ENCODE peak calls at places on chromosomes 16 and 17, in nine cellular contexts. S, A, D, B, P, Z, E, M and C are unnamed samples.

GRCh38 chr16:55073830-55074229 is 143.2 kb downstream of the IRX5 start:
- DNase-seq in B (no peak), M (no peak), E (no peak), S (no peak), D (no peak), Z (no peak), A (no peak), P (no peak), C (no peak)

GRCh38 chr17:82663381-82664275 is 15.4 kb upstream of the WDR45B start:
- DNase-seq in Z (no peak), D (no peak), P (no peak), E (no peak), A (no peak), B (no peak), S (no peak), M (no peak), C (no peak)

GRCh38 chr16:69444873-69445517 is 20.6 kb downstream of the CYB5B start:
- DNase-seq in B (peak), A (no peak), P (no peak), Z (no peak), D (no peak), E (no peak), S (no peak), M (no peak), C (no peak)

GRCh38 chr17:21094298-21094704 is 32.5 kb upstream of the DHRS7B start:
- DNase-seq in B (no peak), Z (no peak), D (no peak), E (no peak), S (no peak), A (no peak), M (no peak), P (peak), C (no peak)

GRCh38 chr17:45433136-45433535 is 466 bp upstream of the ARHGAP27 start:
- DNase-seq in S (no peak), P (no peak), Z (no peak), B (no peak), M (no peak), A (no peak), E (no peak), D (no peak), C (no peak)

GRCh38 chr16:70614208-70614951 is 32.0 kb upstream of the IL34 start:
- DNase-seq in A (no peak), P (peak), S (no peak), D (no peak), E (no peak), B (no peak), Z (no peak), M (no peak), C (no peak)

GRCh38 chr17:19391432-19391831 is 4.4 kb upstream of the MFAP4 start:
- DNase-seq in E (no peak), B (no peak), P (no peak), D (no peak), S (no peak), M (no peak), Z (no peak), A (peak), C (no peak)

GRCh38 chr16:27314161-27314723 is 468 bp downstream of the IL4R start:
- DNase-seq in S (peak), A (peak), P (peak), M (no peak), Z (peak), D (peak), B (peak), E (no peak), C (no peak)

GRCh38 chr17:78192616-78193015 is 5.5 kb downstream of the AFMID start:
- DNase-seq in P (no peak), M (no peak), Z (no peak), D (no peak), A (no peak), S (no peak), E (no peak), B (no peak), C (no peak)

GRCh38 chr16:72947379-72948237 is 100.3 kb downstream of the ZFHX3 start:
- DNase-seq in M (no peak), S (no peak), P (no peak), D (no peak), Z (peak), E (no peak), A (no peak), B (no peak), C (no peak)

GRCh38 chr16:1055557-1055924 is 17.0 kb upstream of the SSTR5 start:
- DNase-seq in D (no peak), M (no peak), P (no peak), Z (no peak), A (no peak), B (no peak), S (no peak), E (no peak), C (no peak)

GRCh38 chr16:58280146-58280845 is 14.5 kb downstream of the PRSS54 start:
- DNase-seq in S (no peak), E (no peak), P (no peak), M (no peak), Z (no peak), A (no peak), B (no peak), D (no peak), C (no peak)

GRCh38 chr17:76384987-76385891 is 830 bp downstream of the SPHK1 start:
- DNase-seq in D (no peak), M (no peak), Z (peak), B (peak), E (no peak), A (no peak), S (peak), P (no peak), C (no peak)

GRCh38 chr16:53504665-53505064 is 1.7 kb upstream of the AKTIP start:
- DNase-seq in B (peak), Z (no peak), D (peak), M (no peak), P (no peak), E (no peak), S (peak), A (no peak), C (no peak)

GRCh38 chr16:72203401-72203800 is 31.4 kb upstream of the PMFBP1 start:
- DNase-seq in M (no peak), B (peak), Z (no peak), D (peak), P (no peak), A (no peak), S (peak), E (no peak), C (no peak)